ENCODE peak calls at places on chromosomes 16 and 17, in five cellular contexts. X is GM06990, T is GM12864, J is astrocyte of the cerebellum, D is retinal pigment epithelial cell. W is an unnamed sample.

GRCh38 chr16:84617068-84617630 is 729 bp downstream of the COTL1 start:
- DNase-seq in X (peak), T (no peak), J (no peak), D (no peak), W (no peak)

GRCh38 chr16:50238868-50239301 is 27.5 kb upstream of the ADCY7 start:
- DNase-seq in X (no peak), T (no peak), J (no peak), D (no peak), W (no peak)

GRCh38 chr16:1181715-1182671 is 29.1 kb downstream of the CACNA1H start:
- DNase-seq in X (no peak), T (no peak), J (peak), D (peak), W (peak)

GRCh38 chr16:68230956-68231355 is 5.0 kb downstream of the ESRP2 start:
- DNase-seq in X (no peak), T (no peak), J (no peak), D (no peak), W (no peak)

GRCh38 chr17:56810286-56810781 is 23.4 kb downstream of the C17orf67 start:
- DNase-seq in X (no peak), T (no peak), J (no peak), D (no peak), W (no peak)

GRCh38 chr17:29369831-29370735 is 20.1 kb upstream of the TAOK1 start:
- DNase-seq in X (peak), T (no peak), J (peak), D (peak), W (peak)

GRCh38 chr17:48037036-48037881 is at the start of gene COPZ2:
- DNase-seq in X (peak), T (no peak), J (no peak), D (no peak), W (no peak)

GRCh38 chr17:2547176-2547575 is 35.5 kb upstream of the METTL16 start:
- DNase-seq in X (no peak), T (no peak), J (no peak), D (no peak), W (no peak)

GRCh38 chr17:65055708-65056638 is 567 bp downstream of the GNA13 start:
- DNase-seq in X (peak), T (no peak), J (peak), D (no peak), W (no peak)

GRCh38 chr16:17474572-17474971 is 3.8 kb upstream of the XYLT1 start:
- DNase-seq in X (peak), T (no peak), J (no peak), D (no peak), W (no peak)

GRCh38 chr16:8600144-8600856 is 10.0 kb upstream of the TMEM114 start:
- DNase-seq in X (no peak), T (no peak), J (no peak), D (no peak), W (no peak)

GRCh38 chr17:12983986-12984932 is 33.6 kb downstream of the ELAC2 start:
- DNase-seq in X (no peak), T (no peak), J (peak), D (no peak), W (no peak)

GRCh38 chr17:31495049-31495885 is 103.8 kb downstream of the RAB11FIP4 start:
- DNase-seq in X (peak), T (no peak), J (no peak), D (no peak), W (no peak)

GRCh38 chr17:46790216-46790615 is 28.3 kb downstream of the WNT3 start:
- DNase-seq in X (no peak), T (no peak), J (no peak), D (no peak), W (no peak)

GRCh38 chr17:33086041-33086440 is 94.4 kb downstream of the SPACA3 start:
- DNase-seq in X (no peak), T (no peak), J (no peak), D (no peak), W (no peak)

GRCh38 chr17:7883781-7884386 is 4.7 kb upstream of the CHD3 start:
- DNase-seq in X (no peak), T (no peak), J (no peak), D (no peak), W (no peak)

GRCh38 chr16:49588729-49589384 is 215.3 kb downstream of the C16orf78 start:
- DNase-seq in X (no peak), T (no peak), J (no peak), D (no peak), W (no peak)

GRCh38 chr17:39178516-39178915 is 12.6 kb upstream of the ARL5C start:
- DNase-seq in X (no peak), T (no peak), J (no peak), D (peak), W (no peak)

GRCh38 chr17:1649844-1650409 is at the start of gene RILP:
- DNase-seq in X (no peak), T (no peak), J (no peak), D (peak), W (no peak)

GRCh38 chr17:63096426-63096825 is 130.4 kb downstream of the TANC2 start:
- DNase-seq in X (no peak), T (no peak), J (peak), D (no peak), W (no peak)

GRCh38 chr17:63099420-63099819 is 133.4 kb downstream of the TANC2 start:
- DNase-seq in X (no peak), T (no peak), J (no peak), D (no peak), W (no peak)

GRCh38 chr17:63106050-63106449 is 140.0 kb downstream of the TANC2 start:
- DNase-seq in X (no peak), T (no peak), J (no peak), D (no peak), W (no peak)

DNA sequence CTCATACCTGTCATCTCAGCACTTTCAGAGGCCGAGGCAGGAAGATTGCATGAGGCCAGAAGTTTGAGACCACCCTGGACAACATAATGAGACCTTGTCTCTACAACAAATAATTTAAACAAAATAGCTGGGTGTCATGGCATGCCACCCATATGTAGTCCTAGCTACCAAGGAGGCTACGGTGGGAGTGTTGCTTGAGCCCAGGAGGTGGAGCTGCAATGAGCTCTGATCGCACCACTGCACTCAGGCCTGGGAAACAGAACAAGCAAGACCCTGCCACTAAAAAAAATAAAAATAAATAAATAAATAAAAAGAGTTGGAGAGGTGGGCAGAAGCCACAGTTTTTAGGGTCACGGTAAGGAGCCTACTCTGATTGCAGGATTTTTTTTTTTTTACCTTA is 136.0 kb downstream of the TANC2 start:
- DNase-seq in X (no peak), T (no peak), J (no peak), D (no peak), W (no peak)
- TF ChIP-seq CTCF in X (no peak), T (no peak), J (no peak), D (no peak), W (no peak)

GRCh38 chr16:88699180-88699579 is 7.0 kb downstream of the RNF166 start:
- DNase-seq in X (no peak), T (no peak), J (no peak), D (no peak), W (no peak)

GRCh38 chr16:88702364-88703210 is 3.6 kb downstream of the RNF166 start:
- DNase-seq in X (no peak), T (no peak), J (no peak), D (no peak), W (no peak)

GRCh38 chr16:88701541-88702363 is 4.5 kb downstream of the RNF166 start:
- DNase-seq in X (no peak), T (no peak), J (no peak), D (no peak), W (no peak)

GRCh38 chr16:88700322-88700635 is 5.9 kb downstream of the RNF166 start:
- DNase-seq in X (no peak), T (no peak), J (no peak), D (no peak), W (no peak)

DNA sequence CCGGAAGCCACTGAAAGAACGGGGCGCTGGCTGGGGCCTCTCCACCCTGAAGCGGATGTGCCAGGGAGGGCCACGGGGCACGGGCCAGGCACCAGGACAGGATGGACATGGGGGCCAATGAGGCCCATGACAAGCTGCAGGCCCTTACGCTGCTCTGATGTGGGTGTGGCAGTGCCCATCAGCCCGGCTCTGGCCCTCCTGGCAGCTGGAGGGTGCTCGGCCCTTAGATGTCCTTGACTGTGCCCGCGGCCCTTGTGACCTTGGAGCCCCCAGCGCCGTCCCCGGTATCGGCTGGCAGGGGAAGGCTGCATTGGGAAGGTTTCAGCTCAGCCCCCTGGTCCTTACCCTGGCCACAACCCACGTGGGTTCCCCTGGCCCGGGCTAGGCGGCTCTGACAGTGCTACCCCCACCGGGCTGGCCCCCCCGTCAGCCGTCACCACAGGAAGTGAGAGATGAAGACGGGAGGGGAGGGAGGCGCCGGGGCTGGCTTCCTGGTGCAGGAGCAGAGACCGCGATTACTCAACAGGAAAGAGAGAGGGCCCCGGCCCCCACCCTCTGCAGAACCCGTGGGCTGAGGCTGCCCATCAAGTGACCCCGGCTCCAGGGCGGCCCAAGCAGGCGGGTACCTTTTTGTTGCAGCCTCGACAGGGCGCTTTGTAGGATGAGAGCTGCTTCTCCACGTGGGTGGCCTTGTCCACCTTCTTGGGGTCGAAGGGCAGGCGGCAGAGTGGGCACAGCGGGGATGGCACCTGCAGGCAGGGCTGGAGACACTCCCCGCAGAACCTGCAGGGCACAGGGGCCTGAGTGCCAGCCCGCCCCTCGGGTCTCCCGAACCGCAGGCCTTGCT is 5.3 kb downstream of the RNF166 start:
- DNase-seq in X (peak), T (no peak), J (peak), D (peak), W (peak)
- H3K4me3 ChIP-seq in X (peak), T (peak), J (no peak), D (no peak), W (no peak)

DNA sequence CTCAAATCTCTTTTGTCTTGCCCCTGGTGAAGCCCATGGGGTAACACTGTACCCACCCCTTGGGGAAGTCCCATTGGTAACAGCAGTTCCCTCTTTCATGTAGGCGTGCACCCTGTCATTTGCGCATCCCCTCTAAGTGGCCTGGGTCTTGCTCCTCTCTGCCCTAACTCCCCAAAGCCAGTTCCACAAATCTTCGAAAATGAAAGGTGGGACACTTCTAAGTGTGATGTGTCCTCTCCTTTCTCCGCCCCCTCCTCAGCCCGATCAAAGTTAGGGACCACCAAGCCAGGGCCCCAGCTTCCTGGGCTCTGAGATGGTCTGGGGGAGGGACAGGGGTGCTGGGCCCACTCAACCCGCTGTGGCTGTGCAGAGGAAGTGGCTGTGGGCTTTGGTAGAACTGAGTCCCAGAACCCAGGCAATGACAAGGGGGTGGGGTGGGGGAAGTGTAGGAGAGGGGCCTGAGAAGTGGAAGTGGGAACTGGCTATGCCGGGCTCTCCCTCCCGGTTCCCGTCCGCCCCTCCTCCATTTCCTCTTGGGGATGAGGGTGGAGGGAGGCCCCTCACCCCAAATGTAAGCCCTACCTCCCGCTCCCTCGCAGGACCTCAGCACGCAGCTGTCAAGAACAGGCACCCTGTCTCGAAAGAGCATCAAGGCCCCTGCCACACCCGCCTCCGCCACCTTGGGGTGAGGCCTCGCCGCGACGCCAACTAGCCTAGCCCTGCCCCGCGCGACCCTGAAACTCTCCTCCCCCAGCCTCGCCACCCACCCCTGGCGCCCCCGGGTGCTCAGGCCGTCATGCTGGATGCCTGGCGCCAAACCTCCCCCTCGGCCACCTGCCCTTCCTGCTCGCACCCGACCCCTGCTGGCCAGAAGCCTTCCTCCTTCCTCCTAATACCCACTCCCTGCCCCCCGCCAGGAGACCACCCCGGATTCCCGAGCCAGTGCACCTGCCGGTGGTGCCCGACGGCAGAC is 8.7 kb downstream of the ABI3 start:
- DNase-seq in X (peak), T (peak), J (no peak), D (no peak), W (no peak)
- TF ChIP-seq CTCF in X (peak), T (peak), J (no peak), D (peak), W (peak)

GRCh38 chr17:41775394-41776226 is 10.9 kb downstream of the JUP start:
- DNase-seq in X (no peak), T (no peak), J (no peak), D (no peak), W (no peak)
- H3K4me3 ChIP-seq in X (no peak), T (no peak), J (no peak), D (no peak), W (no peak)

W was measured in kidney epithelial cell.